ENCODE peak calls at places on chromosomes 4 and X, in four cellular contexts. One of them, this sample, is unnamed.
A peak's percentile ranks its signal among the peaks of the same experiment; 100 is the strongest.

GRCh38 chr4:91325495-91325894 is 978.3 kb upstream of the GRID2 start:
- DNase-seq in PC-9: no peak
- DNase-seq in tibial artery: no peak
- DNase-seq in PC-3: peak; percentile 59
- DNase-seq in this sample: peak; percentile 35

GRCh38 chr4:124636793-124637192 is 75.7 kb downstream of the ANKRD50 start:
- DNase-seq in PC-9: no peak
- DNase-seq in PC-3: no peak
- DNase-seq in tibial artery: no peak
- DNase-seq in this sample: no peak

GRCh38 chr4:111689214-111689613 is 456.0 kb upstream of the FAM241A start:
- DNase-seq in PC-9: no peak
- DNase-seq in tibial artery: peak; percentile 43
- DNase-seq in PC-3: no peak
- DNase-seq in this sample: peak; percentile 3

GRCh38 chr4:2399631-2400190 is 18.7 kb downstream of the ZFYVE28 start:
- DNase-seq in PC-9: no peak
- DNase-seq in tibial artery: no peak
- DNase-seq in PC-3: no peak
- DNase-seq in this sample: no peak

GRCh38 chrX:78712381-78712780 is 35.1 kb upstream of the LPAR4 start:
- DNase-seq in tibial artery: no peak
- DNase-seq in PC-3: no peak
- DNase-seq in PC-9: no peak
- DNase-seq in this sample: no peak

GRCh38 chrX:119696251-119696890 is 3.4 kb upstream of the SEPTIN6 start:
- DNase-seq in PC-3: no peak
- DNase-seq in PC-9: no peak
- DNase-seq in tibial artery: no peak
- DNase-seq in this sample: no peak

GRCh38 chr4:101299899-101300540 is 47.3 kb downstream of the PPP3CA start:
- DNase-seq in PC-3: no peak
- DNase-seq in tibial artery: no peak
- DNase-seq in PC-9: no peak
- DNase-seq in this sample: no peak

GRCh38 chr4:138390286-138390685 is 148.1 kb upstream of the SLC7A11 start:
- DNase-seq in tibial artery: no peak
- DNase-seq in PC-9: no peak
- DNase-seq in PC-3: peak; percentile 55
- DNase-seq in this sample: no peak

GRCh38 chr4:23878912-23879732 is 10.7 kb downstream of the PPARGC1A start:
- DNase-seq in tibial artery: no peak
- DNase-seq in PC-9: no peak
- DNase-seq in PC-3: no peak
- DNase-seq in this sample: no peak

GRCh38 chr4:139858436-139859225 is 193.0 kb downstream of the MGST2 start:
- DNase-seq in PC-3: no peak
- DNase-seq in PC-9: no peak
- DNase-seq in tibial artery: no peak
- DNase-seq in this sample: no peak

GRCh38 chr4:81743731-81744465 is 272.2 kb upstream of the RASGEF1B start:
- DNase-seq in tibial artery: no peak
- DNase-seq in PC-3: no peak
- DNase-seq in PC-9: no peak
- DNase-seq in this sample: no peak

GRCh38 chr4:10929818-10930217 is 245.2 kb upstream of the CLNK start:
- DNase-seq in PC-3: no peak
- DNase-seq in PC-9: no peak
- DNase-seq in tibial artery: no peak
- DNase-seq in this sample: no peak

GRCh38 chr4:54318904-54319303 is 89.8 kb downstream of the PDGFRA start:
- DNase-seq in PC-3: peak; percentile 73
- DNase-seq in tibial artery: no peak
- DNase-seq in PC-9: no peak
- DNase-seq in this sample: peak; percentile 2

GRCh38 chrX:50103866-50104566 is 96.8 kb downstream of the AKAP4 start:
- DNase-seq in PC-3: no peak
- DNase-seq in tibial artery: peak; percentile 19
- DNase-seq in PC-9: no peak
- DNase-seq in this sample: no peak

GRCh38 chrX:72348247-72348979 is 42.7 kb upstream of the CITED1 start:
- DNase-seq in PC-9: no peak
- DNase-seq in PC-3: no peak
- DNase-seq in tibial artery: no peak
- DNase-seq in this sample: no peak

GRCh38 chr4:94357624-94358023 is 15.0 kb upstream of the HPGDS start:
- DNase-seq in tibial artery: no peak
- DNase-seq in PC-3: peak; percentile 49
- DNase-seq in PC-9: no peak
- DNase-seq in this sample: no peak

GRCh38 chrX:44314259-44314734 is 29.2 kb downstream of the EFHC2 start:
- DNase-seq in tibial artery: no peak
- DNase-seq in PC-3: peak; percentile 42
- DNase-seq in PC-9: peak; percentile 60
- DNase-seq in this sample: peak; percentile 50

GRCh38 chr4:2365054-2365912 is 53.2 kb downstream of the ZFYVE28 start:
- DNase-seq in PC-9: no peak
- DNase-seq in PC-3: peak; percentile 2
- DNase-seq in tibial artery: no peak
- DNase-seq in this sample: no peak

GRCh38 chr4:54930226-54930625 is 195.2 kb downstream of the KDR start:
- DNase-seq in PC-9: no peak
- DNase-seq in tibial artery: no peak
- DNase-seq in PC-3: peak; percentile 19
- DNase-seq in this sample: peak; percentile 6

DNA sequence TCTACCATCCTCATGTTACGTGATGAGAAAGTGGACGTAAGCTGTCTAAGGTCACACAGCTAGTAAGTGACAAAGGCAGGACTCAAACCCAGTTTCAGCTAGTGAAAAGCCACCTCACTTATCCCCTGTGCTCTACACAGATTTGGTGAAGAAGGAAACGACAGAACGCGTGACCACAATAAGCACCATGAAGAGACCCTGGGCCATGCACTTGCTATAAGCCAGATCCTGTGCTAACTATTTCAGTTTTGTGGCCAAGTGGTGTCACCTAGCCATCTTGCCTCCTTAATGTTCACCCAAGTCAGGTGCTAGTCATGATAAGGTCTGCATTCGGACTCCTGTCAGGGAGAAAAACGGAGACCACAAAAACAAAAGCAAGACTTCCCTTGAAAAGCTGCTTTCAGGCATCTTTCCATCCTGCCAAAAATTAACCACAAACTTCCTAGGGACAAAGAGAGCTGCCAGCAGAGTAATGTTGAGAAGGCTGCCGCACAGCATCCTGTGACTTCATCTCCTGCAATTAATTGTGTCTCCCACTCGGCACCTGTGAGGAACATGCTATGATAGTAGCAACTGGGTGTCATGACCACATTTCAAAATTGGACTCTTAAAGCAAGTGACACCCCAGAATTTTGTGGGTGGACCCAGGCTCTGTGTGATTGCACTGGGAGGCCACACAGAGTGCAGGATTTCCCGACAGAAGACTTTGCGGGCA is 8.8 kb upstream of the IDS start:
- DNase-seq in PC-3: peak; percentile 58
- DNase-seq in tibial artery: no peak
- DNase-seq in PC-9: no peak
- DNase-seq in this sample: no peak
- TF ChIP-seq CTCF in PC-3: no peak
- TF ChIP-seq CTCF in tibial artery: no peak
- TF ChIP-seq CTCF in PC-9: no peak
- TF ChIP-seq CTCF in this sample: no peak

DNA sequence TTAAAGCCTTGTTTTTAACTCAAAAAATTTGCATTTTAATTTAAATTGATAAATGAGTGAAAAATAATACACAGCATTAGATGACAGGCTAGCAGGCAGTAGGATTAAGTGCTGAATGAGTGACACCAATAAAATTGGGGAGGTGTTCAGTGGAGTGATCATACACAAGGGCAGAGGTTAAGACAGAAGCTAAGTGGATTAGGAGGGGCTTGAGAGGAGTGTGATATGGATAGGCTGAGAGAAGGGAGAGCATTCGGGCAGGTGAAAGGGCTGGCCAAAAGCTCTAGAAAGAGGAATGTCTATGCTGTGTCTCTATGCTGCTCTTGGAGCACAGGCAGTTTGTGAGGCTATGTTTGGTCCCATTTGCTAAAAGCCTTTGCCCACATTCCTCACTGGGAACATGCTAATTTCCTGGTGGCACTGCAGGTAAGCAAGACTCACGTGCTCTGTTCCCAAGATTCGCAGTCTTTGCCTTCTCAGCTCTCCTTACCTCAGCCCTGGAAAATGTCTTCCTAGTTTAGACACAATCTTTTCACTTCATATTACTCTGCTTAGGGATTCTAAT is 52.8 kb upstream of the CCSER1 start:
- DNase-seq in PC-9: no peak
- DNase-seq in tibial artery: no peak
- DNase-seq in PC-3: no peak
- DNase-seq in this sample: no peak
- TF ChIP-seq CTCF in PC-9: no peak
- TF ChIP-seq CTCF in tibial artery: no peak
- TF ChIP-seq CTCF in PC-3: no peak
- TF ChIP-seq CTCF in this sample: no peak

GRCh38 chr4:122652379-122652778 is 31.5 kb upstream of the IL21 start:
- DNase-seq in PC-3: peak; percentile 66
- DNase-seq in PC-9: peak; percentile 46
- DNase-seq in tibial artery: no peak
- DNase-seq in this sample: peak; percentile 41
- TF ChIP-seq CTCF in PC-3: peak; percentile 51
- TF ChIP-seq CTCF in PC-9: peak; percentile 70
- TF ChIP-seq CTCF in tibial artery: peak; percentile 20
- TF ChIP-seq CTCF in this sample: peak; percentile 13

GRCh38 chr4:145216532-145216931 is 36.1 kb upstream of the OTUD4 start:
- DNase-seq in PC-3: peak; percentile 61
- DNase-seq in PC-9: no peak
- DNase-seq in tibial artery: no peak
- DNase-seq in this sample: no peak
- TF ChIP-seq CTCF in PC-3: peak; percentile 89
- TF ChIP-seq CTCF in PC-9: peak; percentile 67
- TF ChIP-seq CTCF in tibial artery: peak; percentile 38
- TF ChIP-seq CTCF in this sample: peak; percentile 32